ENCODE peak calls at places on chromosomes 7 and 10, in four cellular contexts. M is neural crest cell, Q is HFF-Myc, K is GM10248. G is an unnamed sample.
A peak's percentile ranks its signal among the peaks of the same experiment; 100 is the strongest.

GRCh38 chr10:76209135-76209534 is 777.7 kb downstream of the LRMDA start:
- DNase-seq in Q (no peak), M (no peak), K (no peak), G (no peak)

GRCh38 chr7:57199252-57199651 is 67.0 kb upstream of the ZNF479 start:
- DNase-seq in Q (no peak), M (no peak), K (no peak), G (peak; percentile 48)

GRCh38 chr7:98483964-98484545 is 83.2 kb upstream of the BAIAP2L1 start:
- DNase-seq in Q (no peak), M (no peak), K (no peak), G (no peak)

GRCh38 chr10:112842832-112843360 is 107.2 kb upstream of the TCF7L2 start:
- DNase-seq in Q (no peak), M (no peak), K (no peak), G (no peak)

GRCh38 chr7:35467456-35467978 is 213.6 kb upstream of the TBX20 start:
- DNase-seq in Q (no peak), K (no peak), M (no peak), G (no peak)

GRCh38 chr7:82291931-82292330 is 151.6 kb downstream of the CACNA2D1 start:
- DNase-seq in M (no peak), K (no peak), Q (no peak), G (no peak)

GRCh38 chr7:64706625-64707292 is 40.8 kb downstream of the ZNF107 start:
- DNase-seq in M (no peak), Q (no peak), K (no peak), G (no peak)

GRCh38 chr10:71161429-71161828 is 50.9 kb upstream of the UNC5B start:
- DNase-seq in Q (no peak), K (no peak), M (no peak), G (no peak)

GRCh38 chr10:83373659-83374058 is 765.6 kb upstream of the GHITM start:
- DNase-seq in Q (no peak), K (no peak), M (no peak), G (no peak)

GRCh38 chr7:120554960-120555571 is 282.1 kb downstream of the KCND2 start:
- DNase-seq in K (peak; percentile 27), Q (peak; percentile 9), M (peak; percentile 35), G (no peak)

GRCh38 chr10:18157909-18158308 is 17.7 kb downstream of the CACNB2 start:
- DNase-seq in Q (no peak), K (no peak), M (no peak), G (no peak)

GRCh38 chr7:131197920-131198610 is 129.6 kb upstream of the MKLN1 start:
- DNase-seq in M (no peak), K (no peak), Q (no peak), G (no peak)

GRCh38 chr10:29496341-29497162 is 138.2 kb downstream of the SVIL start:
- DNase-seq in K (peak; percentile 64), Q (peak; percentile 31), M (peak; percentile 83), G (peak; percentile 90)

GRCh38 chr7:18119985-18120384 is 92.3 kb upstream of the PRPS1L1 start:
- DNase-seq in K (no peak), Q (no peak), M (no peak), G (no peak)

GRCh38 chr7:158160199-158160598 is 427.4 kb downstream of the PTPRN2 start:
- DNase-seq in M (no peak), K (no peak), Q (no peak), G (no peak)

GRCh38 chr10:35711615-35712411 is 69.7 kb upstream of the FZD8 start:
- DNase-seq in M (no peak), K (no peak), Q (no peak), G (no peak)

GRCh38 chr7:68865351-68865885 is 732.9 kb upstream of the AUTS2 start:
- DNase-seq in K (no peak), M (no peak), Q (no peak), G (no peak)

GRCh38 chr7:94042381-94042780 is 38.2 kb upstream of the BET1 start:
- DNase-seq in M (no peak), Q (no peak), K (peak; percentile 18), G (no peak)

GRCh38 chr10:14686356-14686755 is 88.3 kb downstream of the FAM107B start:
- DNase-seq in K (no peak), Q (no peak), M (no peak), G (no peak)

GRCh38 chr10:17841055-17841454 is 31.9 kb downstream of the MRC1 start:
- DNase-seq in M (no peak), K (no peak), Q (no peak), G (no peak)

GRCh38 chr10:69179089-69179742 is 818 bp upstream of the SUPV3L1 start:
- DNase-seq in M (no peak), K (peak; percentile 29), Q (no peak), G (no peak)

GRCh38 chr10:131812012-131812403 is 88.8 kb upstream of the PPP2R2D start:
- DNase-seq in K (no peak), Q (no peak), M (no peak), G (peak; percentile 54)

GRCh38 chr7:37916017-37916672 is 472 bp downstream of the SFRP4 start:
- DNase-seq in Q (no peak), M (no peak), K (no peak), G (no peak)

GRCh38 chr10:88315746-88316145 is 267.4 kb downstream of the RNLS start:
- DNase-seq in M (no peak), Q (no peak), K (no peak), G (no peak)

DNA sequence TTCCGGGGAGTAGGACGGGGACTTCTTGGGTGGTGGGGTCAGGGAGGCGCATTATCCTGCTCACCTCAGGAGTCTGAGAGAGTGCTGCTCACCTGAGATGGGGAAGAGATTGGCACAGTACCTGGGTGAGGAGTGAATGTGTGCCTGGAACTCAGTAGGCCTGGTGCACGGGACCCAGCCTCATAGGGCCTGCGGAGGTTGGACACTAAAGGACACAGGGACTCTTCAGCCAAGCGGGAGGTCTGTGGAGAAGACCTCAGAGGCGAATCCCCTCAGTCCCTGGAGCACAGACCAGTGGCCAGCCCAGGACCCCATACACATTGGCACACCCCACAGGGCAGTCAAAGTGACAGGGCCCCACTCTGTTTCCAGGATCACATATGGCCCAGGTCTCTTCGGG is 73.2 kb downstream of the OAT start:
- DNase-seq in Q (no peak), K (no peak), M (no peak), G (no peak)
- TF ChIP-seq CTCF in Q (no peak), K (no peak), M (no peak), G (no peak)

DNA sequence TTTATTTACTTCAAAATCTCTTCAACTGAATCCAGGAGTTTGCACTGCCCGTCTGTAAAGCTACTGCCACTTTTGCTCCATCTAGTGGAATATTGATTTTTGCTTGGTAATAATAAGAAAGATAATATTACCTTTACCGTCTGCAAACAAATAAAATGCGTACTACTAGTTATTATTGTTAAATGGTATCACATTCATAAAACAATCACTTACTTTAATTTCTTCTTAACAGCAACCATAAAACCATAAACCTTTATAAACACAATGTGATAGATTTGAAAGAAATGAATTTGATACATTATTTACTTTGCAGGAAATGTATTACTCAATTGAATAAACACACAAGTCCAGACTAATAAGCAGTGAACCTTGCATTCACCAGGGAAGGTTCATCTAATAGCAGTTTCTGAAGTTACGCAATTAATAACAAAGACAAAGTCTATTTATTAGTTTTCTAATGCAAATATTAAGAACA is 6.4 kb downstream of the AGMO start:
- DNase-seq in M (no peak), Q (no peak), K (no peak), G (no peak)
- TF ChIP-seq CTCF in M (no peak), Q (peak; percentile 14), K (no peak), G (peak; percentile 64)

GRCh38 chr10:102420810-102421644 is at the start of gene FBXL15:
- DNase-seq in M (peak; percentile 99), K (peak; percentile 96), Q (peak; percentile 94), G (peak; percentile 99)
- TF ChIP-seq CTCF in M (no peak), K (no peak), Q (no peak), G (no peak)

GRCh38 chr10:27504007-27504890 is at the start of gene RAB18:
- DNase-seq in Q (peak; percentile 95), K (peak; percentile 95), M (peak; percentile 90), G (peak; percentile 99)
- TF ChIP-seq CTCF in Q (no peak), K (no peak), M (no peak), G (no peak)

DNA sequence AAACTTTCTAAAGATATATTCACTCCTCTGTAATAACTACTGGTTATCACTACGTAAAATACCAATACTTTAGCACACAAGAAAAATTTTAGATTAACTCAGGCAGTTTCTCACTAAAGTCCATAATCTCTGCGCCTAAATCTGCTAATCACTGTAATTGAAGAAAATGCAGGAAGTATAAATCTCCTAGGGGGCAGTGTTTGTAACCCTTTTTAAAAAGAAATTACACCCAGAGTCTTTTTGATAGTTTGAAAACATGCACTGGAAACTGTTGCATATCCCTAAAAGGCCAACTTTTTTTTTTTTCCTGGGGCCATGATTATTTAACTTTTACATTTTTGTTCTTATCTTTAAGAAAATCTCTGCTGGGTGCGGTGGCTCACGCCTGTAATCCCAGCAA is 209.6 kb downstream of the KIAA1217 start:
- DNase-seq in K (no peak), M (no peak), Q (no peak), G (no peak)
- TF ChIP-seq CTCF in K (no peak), M (peak; percentile 24), Q (no peak), G (peak; percentile 24)

G was measured in osteocyte.